ENCODE peak calls at places on chromosomes 5 and 9, in six cellular contexts. One of them, this sample, is unnamed.

GRCh38 chr9:98998441-98999151 is 54.9 kb downstream of the COL15A1 start:
- DNase-seq in brain microvascular endothelial cell: peak
- DNase-seq in lung: peak
- DNase-seq in fibroblast of pulmonary artery: peak
- DNase-seq in effector memory CD4-positive, alpha-beta T cell: peak
- DNase-seq in left ventricle myocardium inferior: peak
- DNase-seq in this sample: peak

GRCh38 chr9:15142903-15143534 is 164.0 kb downstream of the TTC39B start:
- DNase-seq in brain microvascular endothelial cell: peak
- DNase-seq in lung: no peak
- DNase-seq in fibroblast of pulmonary artery: peak
- DNase-seq in effector memory CD4-positive, alpha-beta T cell: no peak
- DNase-seq in left ventricle myocardium inferior: no peak
- DNase-seq in this sample: no peak

GRCh38 chr5:123659495-123659894 is 147.5 kb downstream of the CSNK1G3 start:
- DNase-seq in brain microvascular endothelial cell: no peak
- DNase-seq in lung: no peak
- DNase-seq in fibroblast of pulmonary artery: peak
- DNase-seq in effector memory CD4-positive, alpha-beta T cell: no peak
- DNase-seq in left ventricle myocardium inferior: no peak
- DNase-seq in this sample: no peak

GRCh38 chr5:82274343-82275266 is 3.5 kb downstream of the RPS23 start:
- DNase-seq in brain microvascular endothelial cell: no peak
- DNase-seq in lung: no peak
- DNase-seq in fibroblast of pulmonary artery: no peak
- DNase-seq in effector memory CD4-positive, alpha-beta T cell: no peak
- DNase-seq in left ventricle myocardium inferior: no peak
- DNase-seq in this sample: no peak

GRCh38 chr5:90135979-90136378 is 273.6 kb downstream of the CETN3 start:
- DNase-seq in brain microvascular endothelial cell: no peak
- DNase-seq in lung: no peak
- DNase-seq in fibroblast of pulmonary artery: no peak
- DNase-seq in effector memory CD4-positive, alpha-beta T cell: no peak
- DNase-seq in left ventricle myocardium inferior: no peak
- DNase-seq in this sample: no peak

GRCh38 chr5:124021066-124021641 is 509.2 kb downstream of the CSNK1G3 start:
- DNase-seq in brain microvascular endothelial cell: no peak
- DNase-seq in lung: no peak
- DNase-seq in fibroblast of pulmonary artery: no peak
- DNase-seq in effector memory CD4-positive, alpha-beta T cell: no peak
- DNase-seq in left ventricle myocardium inferior: no peak
- DNase-seq in this sample: no peak

GRCh38 chr5:115623632-115624031 is 2.2 kb downstream of the TMED7 start:
- DNase-seq in brain microvascular endothelial cell: no peak
- DNase-seq in lung: no peak
- DNase-seq in fibroblast of pulmonary artery: no peak
- DNase-seq in effector memory CD4-positive, alpha-beta T cell: no peak
- DNase-seq in left ventricle myocardium inferior: no peak
- DNase-seq in this sample: no peak

GRCh38 chr9:78221425-78221824 is 14.4 kb upstream of the CEP78 start:
- DNase-seq in brain microvascular endothelial cell: no peak
- DNase-seq in lung: no peak
- DNase-seq in fibroblast of pulmonary artery: peak
- DNase-seq in effector memory CD4-positive, alpha-beta T cell: no peak
- DNase-seq in left ventricle myocardium inferior: no peak
- DNase-seq in this sample: no peak

GRCh38 chr5:57324888-57325287 is 151.0 kb downstream of the GPBP1 start:
- DNase-seq in brain microvascular endothelial cell: no peak
- DNase-seq in lung: no peak
- DNase-seq in fibroblast of pulmonary artery: no peak
- DNase-seq in effector memory CD4-positive, alpha-beta T cell: no peak
- DNase-seq in left ventricle myocardium inferior: no peak
- DNase-seq in this sample: no peak

GRCh38 chr5:151772029-151772867 is 494 bp downstream of the G3BP1 start:
- DNase-seq in brain microvascular endothelial cell: no peak
- DNase-seq in lung: peak
- DNase-seq in fibroblast of pulmonary artery: peak
- DNase-seq in effector memory CD4-positive, alpha-beta T cell: peak
- DNase-seq in left ventricle myocardium inferior: peak
- DNase-seq in this sample: peak

GRCh38 chr5:138819065-138819464 is 56.1 kb downstream of the LRRTM2 start:
- DNase-seq in brain microvascular endothelial cell: no peak
- DNase-seq in lung: no peak
- DNase-seq in fibroblast of pulmonary artery: no peak
- DNase-seq in effector memory CD4-positive, alpha-beta T cell: no peak
- DNase-seq in left ventricle myocardium inferior: no peak
- DNase-seq in this sample: no peak

GRCh38 chr9:134648701-134649525 is 7.3 kb downstream of the COL5A1 start:
- DNase-seq in brain microvascular endothelial cell: peak
- DNase-seq in lung: no peak
- DNase-seq in fibroblast of pulmonary artery: peak
- DNase-seq in effector memory CD4-positive, alpha-beta T cell: no peak
- DNase-seq in left ventricle myocardium inferior: peak
- DNase-seq in this sample: no peak

GRCh38 chr5:169547508-169547907 is 36.1 kb upstream of the SPDL1 start:
- DNase-seq in brain microvascular endothelial cell: peak
- DNase-seq in lung: no peak
- DNase-seq in fibroblast of pulmonary artery: no peak
- DNase-seq in effector memory CD4-positive, alpha-beta T cell: no peak
- DNase-seq in left ventricle myocardium inferior: no peak
- DNase-seq in this sample: no peak

GRCh38 chr9:10112798-10113197 is 500.0 kb downstream of the PTPRD start:
- DNase-seq in brain microvascular endothelial cell: no peak
- DNase-seq in lung: no peak
- DNase-seq in fibroblast of pulmonary artery: no peak
- DNase-seq in effector memory CD4-positive, alpha-beta T cell: no peak
- DNase-seq in left ventricle myocardium inferior: peak
- DNase-seq in this sample: no peak

GRCh38 chr5:107268241-107268640 is 402.5 kb downstream of the EFNA5 start:
- DNase-seq in brain microvascular endothelial cell: no peak
- DNase-seq in lung: no peak
- DNase-seq in fibroblast of pulmonary artery: no peak
- DNase-seq in effector memory CD4-positive, alpha-beta T cell: no peak
- DNase-seq in left ventricle myocardium inferior: no peak
- DNase-seq in this sample: no peak

GRCh38 chr9:135167356-135167755 is 79.9 kb downstream of the OLFM1 start:
- DNase-seq in brain microvascular endothelial cell: no peak
- DNase-seq in lung: no peak
- DNase-seq in fibroblast of pulmonary artery: no peak
- DNase-seq in effector memory CD4-positive, alpha-beta T cell: no peak
- DNase-seq in left ventricle myocardium inferior: no peak
- DNase-seq in this sample: no peak

GRCh38 chr9:14910178-14910805 is at the start of gene FREM1:
- DNase-seq in brain microvascular endothelial cell: peak
- DNase-seq in lung: no peak
- DNase-seq in fibroblast of pulmonary artery: peak
- DNase-seq in effector memory CD4-positive, alpha-beta T cell: no peak
- DNase-seq in left ventricle myocardium inferior: peak
- DNase-seq in this sample: no peak

GRCh38 chr5:5156461-5157082 is 16.4 kb downstream of the ADAMTS16 start:
- DNase-seq in brain microvascular endothelial cell: no peak
- DNase-seq in lung: no peak
- DNase-seq in fibroblast of pulmonary artery: no peak
- DNase-seq in effector memory CD4-positive, alpha-beta T cell: no peak
- DNase-seq in left ventricle myocardium inferior: no peak
- DNase-seq in this sample: no peak

GRCh38 chr9:34496149-34496712 is 26.6 kb downstream of the ENHO start:
- DNase-seq in brain microvascular endothelial cell: no peak
- DNase-seq in lung: no peak
- DNase-seq in fibroblast of pulmonary artery: peak
- DNase-seq in effector memory CD4-positive, alpha-beta T cell: no peak
- DNase-seq in left ventricle myocardium inferior: no peak
- DNase-seq in this sample: no peak

GRCh38 chr9:135563858-135564257 is 2.3 kb downstream of the PAEP start:
- DNase-seq in brain microvascular endothelial cell: no peak
- DNase-seq in lung: no peak
- DNase-seq in fibroblast of pulmonary artery: no peak
- DNase-seq in effector memory CD4-positive, alpha-beta T cell: no peak
- DNase-seq in left ventricle myocardium inferior: no peak
- DNase-seq in this sample: no peak

GRCh38 chr9:115157245-115157674 is 39.3 kb upstream of the TNC start:
- DNase-seq in brain microvascular endothelial cell: peak
- DNase-seq in lung: no peak
- DNase-seq in fibroblast of pulmonary artery: peak
- DNase-seq in effector memory CD4-positive, alpha-beta T cell: no peak
- DNase-seq in left ventricle myocardium inferior: no peak
- DNase-seq in this sample: no peak

GRCh38 chr5:121987052-121987684 is 25.4 kb downstream of the SRFBP1 start:
- DNase-seq in brain microvascular endothelial cell: no peak
- DNase-seq in lung: no peak
- DNase-seq in fibroblast of pulmonary artery: no peak
- DNase-seq in effector memory CD4-positive, alpha-beta T cell: no peak
- DNase-seq in left ventricle myocardium inferior: no peak
- DNase-seq in this sample: no peak

GRCh38 chr9:99054581-99054980 is 50.3 kb upstream of the TGFBR1 start:
- DNase-seq in brain microvascular endothelial cell: no peak
- DNase-seq in lung: no peak
- DNase-seq in fibroblast of pulmonary artery: no peak
- DNase-seq in effector memory CD4-positive, alpha-beta T cell: no peak
- DNase-seq in left ventricle myocardium inferior: no peak
- DNase-seq in this sample: no peak

GRCh38 chr5:140594169-140594568 is 29.5 kb downstream of the SLC35A4 start:
- DNase-seq in brain microvascular endothelial cell: no peak
- DNase-seq in lung: no peak
- DNase-seq in fibroblast of pulmonary artery: no peak
- DNase-seq in effector memory CD4-positive, alpha-beta T cell: no peak
- DNase-seq in left ventricle myocardium inferior: no peak
- DNase-seq in this sample: no peak

GRCh38 chr9:111352545-111352944 is 22.5 kb upstream of the OR2K2 start:
- DNase-seq in brain microvascular endothelial cell: no peak
- DNase-seq in lung: no peak
- DNase-seq in fibroblast of pulmonary artery: no peak
- DNase-seq in effector memory CD4-positive, alpha-beta T cell: no peak
- DNase-seq in left ventricle myocardium inferior: no peak
- DNase-seq in this sample: no peak

GRCh38 chr9:111349766-111350165 is 19.7 kb upstream of the OR2K2 start:
- DNase-seq in brain microvascular endothelial cell: no peak
- DNase-seq in lung: no peak
- DNase-seq in fibroblast of pulmonary artery: no peak
- DNase-seq in effector memory CD4-positive, alpha-beta T cell: no peak
- DNase-seq in left ventricle myocardium inferior: no peak
- DNase-seq in this sample: no peak

GRCh38 chr9:111348821-111349271 is 18.8 kb upstream of the OR2K2 start:
- DNase-seq in brain microvascular endothelial cell: peak
- DNase-seq in lung: no peak
- DNase-seq in fibroblast of pulmonary artery: peak
- DNase-seq in effector memory CD4-positive, alpha-beta T cell: no peak
- DNase-seq in left ventricle myocardium inferior: no peak
- DNase-seq in this sample: no peak

DNA sequence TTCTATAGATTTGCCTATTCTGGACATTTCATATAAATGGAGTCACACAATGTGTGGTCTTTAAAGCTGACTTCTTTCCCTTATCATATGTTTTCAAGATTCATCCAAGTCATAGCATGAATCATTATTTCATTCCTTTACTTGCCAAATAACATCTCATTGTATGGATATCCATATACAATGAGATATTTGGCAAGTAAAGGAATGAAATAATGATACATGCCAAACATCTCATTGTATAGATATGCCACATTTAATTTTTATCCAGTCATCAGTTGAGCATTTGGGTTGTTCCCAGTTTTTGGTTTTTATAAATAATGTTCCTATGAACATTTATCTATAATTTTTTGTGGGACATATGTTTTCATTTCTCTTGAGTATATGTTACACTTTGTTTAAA is 20.5 kb upstream of the OR2K2 start:
- DNase-seq in brain microvascular endothelial cell: no peak
- DNase-seq in lung: no peak
- DNase-seq in fibroblast of pulmonary artery: no peak
- DNase-seq in effector memory CD4-positive, alpha-beta T cell: no peak
- DNase-seq in left ventricle myocardium inferior: no peak
- DNase-seq in this sample: no peak
- H3K4me3 ChIP-seq in brain microvascular endothelial cell: no peak
- H3K4me3 ChIP-seq in lung: no peak
- H3K4me3 ChIP-seq in fibroblast of pulmonary artery: no peak
- H3K4me3 ChIP-seq in effector memory CD4-positive, alpha-beta T cell: no peak
- H3K4me3 ChIP-seq in left ventricle myocardium inferior: no peak
- H3K4me3 ChIP-seq in this sample: no peak

GRCh38 chr9:130186051-130186450 is 13.8 kb downstream of the NCS1 start:
- DNase-seq in brain microvascular endothelial cell: no peak
- DNase-seq in lung: no peak
- DNase-seq in fibroblast of pulmonary artery: no peak
- DNase-seq in effector memory CD4-positive, alpha-beta T cell: no peak
- DNase-seq in left ventricle myocardium inferior: no peak
- DNase-seq in this sample: no peak
- H3K4me3 ChIP-seq in brain microvascular endothelial cell: no peak
- H3K4me3 ChIP-seq in lung: no peak
- H3K4me3 ChIP-seq in fibroblast of pulmonary artery: no peak
- H3K4me3 ChIP-seq in effector memory CD4-positive, alpha-beta T cell: no peak
- H3K4me3 ChIP-seq in left ventricle myocardium inferior: no peak
- H3K4me3 ChIP-seq in this sample: no peak

DNA sequence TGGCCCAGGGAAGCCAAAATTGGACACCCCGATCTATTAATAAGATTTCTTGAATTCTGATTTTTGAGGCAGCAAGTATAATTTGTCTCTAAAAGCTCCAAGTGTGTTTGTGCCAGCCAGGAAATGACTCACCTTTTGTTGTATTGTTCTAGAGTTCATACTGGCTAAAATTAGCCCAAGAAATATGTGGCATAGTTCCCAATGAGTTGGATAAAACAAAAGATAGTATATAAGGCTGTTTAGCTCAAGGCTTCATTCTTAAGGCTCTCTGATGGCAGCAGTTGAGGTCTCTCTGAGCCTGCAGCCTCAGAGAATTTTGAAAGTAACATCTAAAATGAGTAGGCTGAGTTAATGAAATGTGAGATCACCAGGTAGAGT is 21.6 kb downstream of the HMGXB3 start:
- DNase-seq in brain microvascular endothelial cell: peak
- DNase-seq in lung: no peak
- DNase-seq in fibroblast of pulmonary artery: peak
- DNase-seq in effector memory CD4-positive, alpha-beta T cell: no peak
- DNase-seq in left ventricle myocardium inferior: no peak
- DNase-seq in this sample: no peak
- H3K4me3 ChIP-seq in brain microvascular endothelial cell: no peak
- H3K4me3 ChIP-seq in lung: no peak
- H3K4me3 ChIP-seq in fibroblast of pulmonary artery: no peak
- H3K4me3 ChIP-seq in effector memory CD4-positive, alpha-beta T cell: no peak
- H3K4me3 ChIP-seq in left ventricle myocardium inferior: peak
- H3K4me3 ChIP-seq in this sample: no peak

GRCh38 chr5:100647461-100648230 is 112.5 kb downstream of the FAM174A start:
- DNase-seq in brain microvascular endothelial cell: peak
- DNase-seq in lung: peak
- DNase-seq in fibroblast of pulmonary artery: peak
- DNase-seq in effector memory CD4-positive, alpha-beta T cell: no peak
- DNase-seq in left ventricle myocardium inferior: peak
- DNase-seq in this sample: peak
- H3K4me3 ChIP-seq in brain microvascular endothelial cell: no peak
- H3K4me3 ChIP-seq in lung: no peak
- H3K4me3 ChIP-seq in fibroblast of pulmonary artery: no peak
- H3K4me3 ChIP-seq in effector memory CD4-positive, alpha-beta T cell: peak
- H3K4me3 ChIP-seq in left ventricle myocardium inferior: no peak
- H3K4me3 ChIP-seq in this sample: no peak

This sample was measured in right atrium auricular region.